ENCODE peak calls at places on chromosome 21, in eight cellular contexts. R is HFF-Myc, D is ovary, O is fibroblast of mammary gland, E is retinal pigment epithelial cell, T is psoas muscle, C is Panc1, H is AG10803. L is an unnamed sample.

GRCh38 chr21:41611966-41612606 is 104.1 kb upstream of the TMPRSS2 start:
- DNase-seq in O (peak), D (no peak), E (no peak), C (peak), R (no peak), T (no peak), H (peak), L (no peak)

GRCh38 chr21:26171310-26172100 is 935 bp upstream of the APP start:
- DNase-seq in H (no peak), O (no peak), E (no peak), R (no peak), D (no peak), T (no peak), C (no peak), L (no peak)

GRCh38 chr21:29449306-29449940 is 150.7 kb downstream of the BACH1 start:
- DNase-seq in R (no peak), D (no peak), H (no peak), C (no peak), T (no peak), O (no peak), E (no peak), L (no peak)

GRCh38 chr21:37579356-37579755 is 212.8 kb downstream of the DYRK1A start:
- DNase-seq in R (no peak), O (no peak), T (no peak), D (no peak), H (no peak), E (no peak), C (no peak), L (no peak)

GRCh38 chr21:21084179-21084578 is 86.0 kb downstream of the NCAM2 start:
- DNase-seq in R (no peak), E (no peak), C (no peak), H (peak), O (no peak), T (no peak), D (no peak), L (no peak)

GRCh38 chr21:41927727-41928409 is 25.9 kb downstream of the C2CD2 start:
- DNase-seq in T (no peak), C (no peak), E (no peak), O (no peak), D (no peak), H (no peak), R (no peak), L (no peak)

GRCh38 chr21:29332461-29333354 is 34.0 kb downstream of the BACH1 start:
- DNase-seq in T (no peak), R (no peak), E (no peak), H (peak), D (no peak), C (no peak), O (peak), L (no peak)

GRCh38 chr21:31370893-31371652 is 27.0 kb upstream of the TIAM1 start:
- DNase-seq in T (no peak), D (no peak), C (no peak), E (no peak), R (no peak), H (peak), O (peak), L (no peak)

GRCh38 chr21:34858559-34858958 is 189.8 kb downstream of the CLIC6 start:
- DNase-seq in T (no peak), O (no peak), E (no peak), D (no peak), C (no peak), H (no peak), R (no peak), L (no peak)

GRCh38 chr21:37079211-37079824 is 6.3 kb downstream of the TTC3 start:
- DNase-seq in R (no peak), T (no peak), D (no peak), O (no peak), H (no peak), E (no peak), C (no peak), L (no peak)

GRCh38 chr21:16912075-16912474 is 600.8 kb upstream of the CXADR start:
- DNase-seq in R (no peak), D (no peak), E (peak), O (peak), C (no peak), H (peak), T (no peak), L (no peak)

GRCh38 chr21:16773206-16773605 is 739.6 kb upstream of the CXADR start:
- DNase-seq in T (no peak), C (no peak), E (no peak), O (no peak), H (peak), D (no peak), R (no peak), L (no peak)

GRCh38 chr21:28431022-28431421 is 561.7 kb downstream of the LTN1 start:
- DNase-seq in T (no peak), R (no peak), H (no peak), E (no peak), D (no peak), O (no peak), C (no peak), L (no peak)

GRCh38 chr21:32190491-32191144 is 88.2 kb downstream of the MIS18A start:
- DNase-seq in T (no peak), R (no peak), O (no peak), C (no peak), H (no peak), D (no peak), E (no peak), L (peak)

GRCh38 chr21:22575165-22575584 is 1577.0 kb downstream of the NCAM2 start:
- DNase-seq in H (no peak), R (no peak), E (peak), T (no peak), C (no peak), O (no peak), D (no peak), L (no peak)

GRCh38 chr21:34743831-34744230 is 75.0 kb downstream of the CLIC6 start:
- DNase-seq in T (peak), H (peak), D (no peak), C (no peak), R (peak), E (no peak), O (peak), L (no peak)

GRCh38 chr21:10425856-10426255 is 95.5 kb upstream of the TPTE start:
- DNase-seq in T (no peak), O (no peak), C (no peak), E (no peak), R (no peak), H (no peak), D (no peak), L (no peak)

GRCh38 chr21:41112740-41113692 is 54.9 kb upstream of the BACE2 start:
- DNase-seq in C (no peak), H (peak), O (peak), T (no peak), D (no peak), E (peak), R (peak), L (no peak)

GRCh38 chr21:20404915-20405314 is 593.3 kb upstream of the NCAM2 start:
- DNase-seq in R (no peak), E (no peak), C (no peak), T (no peak), H (no peak), O (no peak), D (no peak), L (no peak)

GRCh38 chr21:42155045-42155855 is 63.7 kb upstream of the ABCG1 start:
- DNase-seq in E (no peak), C (no peak), H (no peak), T (no peak), R (no peak), D (no peak), O (no peak), L (no peak)

GRCh38 chr21:34930971-34931370 is 118.1 kb downstream of the RUNX1 start:
- DNase-seq in D (no peak), R (no peak), C (no peak), T (no peak), E (peak), H (peak), O (peak), L (no peak)

GRCh38 chr21:25373126-25374082 is 233.9 kb downstream of the MRPL39 start:
- DNase-seq in T (no peak), D (no peak), O (no peak), E (no peak), C (no peak), H (peak), R (no peak), L (no peak)

GRCh38 chr21:31731112-31731801 is 661 bp downstream of the SCAF4 start:
- DNase-seq in E (no peak), O (peak), D (peak), R (no peak), H (peak), C (no peak), T (peak), L (peak)

GRCh38 chr21:43687566-43688395 is 28.4 kb downstream of the RRP1B start:
- DNase-seq in D (no peak), H (no peak), E (no peak), T (no peak), R (no peak), O (no peak), C (no peak), L (no peak)

GRCh38 chr21:25465263-25465662 is 142.0 kb downstream of the MRPL39 start:
- DNase-seq in O (no peak), R (no peak), E (no peak), T (no peak), C (no peak), H (no peak), D (no peak), L (no peak)

GRCh38 chr21:31786164-31786920 is 54.4 kb upstream of the SCAF4 start:
- DNase-seq in C (no peak), D (no peak), T (no peak), O (no peak), H (no peak), E (no peak), R (no peak), L (no peak)

GRCh38 chr21:43332872-43333300 is 94.0 kb downstream of the SIK1 start:
- DNase-seq in O (peak), C (no peak), T (no peak), H (no peak), R (no peak), E (peak), D (peak), L (no peak)

GRCh38 chr21:42253466-42253865 is 34.5 kb downstream of the ABCG1 start:
- DNase-seq in O (no peak), T (no peak), D (no peak), E (no peak), C (no peak), R (no peak), H (no peak), L (no peak)

GRCh38 chr21:28263974-28264373 is 728.7 kb downstream of the LTN1 start:
- DNase-seq in H (no peak), R (no peak), E (no peak), O (no peak), C (no peak), T (no peak), D (no peak), L (no peak)

GRCh38 chr21:37149411-37149810 is 76.4 kb downstream of the TTC3 start:
- DNase-seq in T (no peak), R (no peak), E (no peak), D (no peak), C (no peak), H (peak), O (peak), L (no peak)

GRCh38 chr21:42556960-42557359 is 43.3 kb downstream of the SLC37A1 start:
- DNase-seq in C (no peak), E (no peak), O (no peak), R (no peak), T (no peak), D (no peak), H (no peak), L (no peak)

GRCh38 chr21:41873005-41873404 is 6.1 kb downstream of the PRDM15 start:
- DNase-seq in E (no peak), T (no peak), H (no peak), C (no peak), R (no peak), D (no peak), O (no peak), L (no peak)

GRCh38 chr21:34593423-34593822 is 21.5 kb downstream of the RCAN1 start:
- DNase-seq in H (no peak), O (no peak), T (no peak), E (no peak), D (no peak), C (no peak), R (no peak), L (no peak)

GRCh38 chr21:19992540-19992939 is 1005.7 kb upstream of the NCAM2 start:
- DNase-seq in E (no peak), D (no peak), R (no peak), T (no peak), H (no peak), C (no peak), O (no peak), L (no peak)

GRCh38 chr21:8993284-8993942 is 1528.0 kb upstream of the TPTE start:
- DNase-seq in H (no peak), C (peak), E (no peak), O (no peak), T (no peak), D (no peak), R (no peak), L (no peak)

GRCh38 chr21:37338671-37339526 is 27.7 kb upstream of the DYRK1A start:
- DNase-seq in R (peak), H (peak), O (peak), T (peak), D (peak), E (peak), C (peak), L (no peak)

GRCh38 chr21:42302292-42302650 is 12.9 kb downstream of the TFF3 start:
- DNase-seq in H (no peak), O (no peak), R (no peak), T (no peak), E (no peak), D (no peak), C (no peak), L (no peak)

GRCh38 chr21:40243676-40244075 is 376.4 kb downstream of the PCP4 start:
- DNase-seq in E (no peak), R (no peak), C (no peak), T (no peak), D (no peak), O (no peak), H (no peak), L (no peak)

GRCh38 chr21:39136711-39137110 is 46.5 kb downstream of the PSMG1 start:
- DNase-seq in D (no peak), T (no peak), E (no peak), O (peak), R (no peak), C (no peak), H (peak), L (no peak)

GRCh38 chr21:39132248-39132647 is 51.0 kb downstream of the PSMG1 start:
- DNase-seq in O (peak), C (no peak), H (no peak), E (no peak), T (no peak), D (no peak), R (no peak), L (no peak)

GRCh38 chr21:39134288-39134810 is 48.9 kb downstream of the PSMG1 start:
- DNase-seq in H (no peak), T (no peak), D (no peak), C (no peak), E (no peak), O (no peak), R (no peak), L (no peak)

GRCh38 chr21:39141502-39141901 is 41.7 kb downstream of the PSMG1 start:
- DNase-seq in D (no peak), O (peak), C (no peak), H (peak), E (no peak), R (peak), T (no peak), L (no peak)

DNA sequence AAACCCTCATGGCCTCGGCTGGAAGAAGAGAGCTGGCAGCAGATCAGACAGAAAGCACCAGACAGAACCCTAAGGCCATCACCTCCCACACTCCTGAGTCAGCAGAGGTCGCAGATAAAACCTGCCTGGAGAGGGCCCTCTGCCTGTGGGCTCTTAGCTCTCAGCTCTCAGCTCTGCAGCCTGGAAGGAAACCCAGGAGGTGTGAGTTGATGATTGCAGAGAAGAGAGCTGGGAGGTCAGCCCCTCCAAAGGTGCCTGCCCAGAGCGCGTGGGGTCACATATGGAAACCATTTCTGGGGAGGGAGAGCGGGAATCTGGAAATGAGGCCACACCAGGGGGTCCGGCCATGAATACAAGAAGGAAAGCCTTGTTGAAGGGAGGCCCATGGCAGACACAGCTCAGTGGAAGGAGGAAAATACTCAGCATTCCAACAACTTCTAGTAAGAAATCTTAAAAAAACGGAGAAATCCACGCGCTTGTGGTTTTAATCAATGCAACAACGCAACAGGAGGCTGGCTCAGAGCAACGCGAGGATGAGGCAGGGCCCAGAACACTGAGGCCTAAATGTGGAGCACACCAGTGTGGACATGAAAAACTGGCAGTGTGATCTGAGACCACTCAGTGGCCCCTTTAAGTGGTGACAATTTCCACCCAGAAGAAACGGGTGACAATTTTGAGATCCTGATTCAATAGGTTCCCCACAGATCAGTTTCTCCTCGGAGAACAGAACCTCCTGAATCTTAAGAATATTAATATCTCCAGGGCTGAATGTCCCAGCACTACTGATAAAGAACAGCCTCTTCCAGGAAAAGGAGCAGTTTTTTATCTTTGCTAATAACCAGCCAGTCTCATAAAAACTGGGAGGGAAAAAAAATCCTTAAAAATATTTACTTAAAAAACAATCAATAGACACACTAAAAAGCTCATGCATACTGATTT is 45.7 kb downstream of the PSMG1 start:
- DNase-seq in T (no peak), O (peak), D (peak), C (no peak), H (peak), E (no peak), R (no peak), L (no peak)
- TF ChIP-seq CTCF in T (no peak), O (no peak), D (no peak), C (no peak), H (no peak), E (peak), R (no peak), L (no peak)

DNA sequence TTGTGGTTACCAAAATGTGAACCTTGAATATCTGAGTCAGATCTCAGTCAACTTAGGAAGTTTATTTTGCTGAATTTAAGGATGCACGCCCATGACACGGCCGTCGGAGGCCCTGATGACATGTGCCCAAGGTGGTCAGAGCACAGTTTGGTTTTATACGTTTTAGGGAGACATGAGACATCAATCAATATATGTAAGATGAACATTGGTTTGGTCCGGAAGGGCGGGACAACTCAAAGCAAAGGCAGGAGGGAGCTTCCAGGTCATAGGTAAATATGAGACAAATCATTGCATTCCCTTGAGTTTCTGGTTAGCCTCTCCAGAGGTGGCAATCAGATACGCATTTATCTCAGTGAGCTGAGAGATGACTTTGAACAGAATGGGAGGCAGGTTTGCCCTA is 1.0 kb upstream of the PRMT2 start:
- DNase-seq in D (no peak), O (no peak), C (no peak), H (no peak), E (no peak), R (no peak), T (no peak), L (no peak)
- TF ChIP-seq CTCF in D (no peak), O (no peak), C (no peak), H (no peak), E (no peak), R (no peak), T (no peak), L (no peak)

DNA sequence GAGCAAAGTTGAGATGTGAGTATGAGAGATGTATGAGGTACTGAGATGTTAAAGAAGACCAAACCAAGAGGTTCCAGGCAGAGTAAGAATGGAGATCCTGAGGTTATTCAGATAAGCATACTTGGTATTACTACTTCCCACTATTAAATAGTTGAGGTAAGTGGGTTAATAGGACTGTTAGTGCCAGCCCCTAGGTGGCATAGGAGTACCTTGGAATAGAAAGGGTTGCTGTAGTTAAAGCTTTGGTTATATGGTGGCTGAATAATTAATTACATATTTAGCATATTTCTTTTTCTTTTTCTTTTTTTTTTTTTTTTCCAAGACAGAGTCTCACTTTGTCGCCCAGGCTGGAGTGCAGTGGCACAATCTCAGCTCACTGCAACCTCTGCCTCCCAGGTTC is 397.9 kb upstream of the TMPRSS15 start:
- DNase-seq in C (no peak), H (no peak), T (no peak), E (peak), R (no peak), O (no peak), D (no peak), L (no peak)
- TF ChIP-seq CTCF in C (peak), H (no peak), T (no peak), E (peak), R (no peak), O (no peak), D (no peak), L (no peak)

DNA sequence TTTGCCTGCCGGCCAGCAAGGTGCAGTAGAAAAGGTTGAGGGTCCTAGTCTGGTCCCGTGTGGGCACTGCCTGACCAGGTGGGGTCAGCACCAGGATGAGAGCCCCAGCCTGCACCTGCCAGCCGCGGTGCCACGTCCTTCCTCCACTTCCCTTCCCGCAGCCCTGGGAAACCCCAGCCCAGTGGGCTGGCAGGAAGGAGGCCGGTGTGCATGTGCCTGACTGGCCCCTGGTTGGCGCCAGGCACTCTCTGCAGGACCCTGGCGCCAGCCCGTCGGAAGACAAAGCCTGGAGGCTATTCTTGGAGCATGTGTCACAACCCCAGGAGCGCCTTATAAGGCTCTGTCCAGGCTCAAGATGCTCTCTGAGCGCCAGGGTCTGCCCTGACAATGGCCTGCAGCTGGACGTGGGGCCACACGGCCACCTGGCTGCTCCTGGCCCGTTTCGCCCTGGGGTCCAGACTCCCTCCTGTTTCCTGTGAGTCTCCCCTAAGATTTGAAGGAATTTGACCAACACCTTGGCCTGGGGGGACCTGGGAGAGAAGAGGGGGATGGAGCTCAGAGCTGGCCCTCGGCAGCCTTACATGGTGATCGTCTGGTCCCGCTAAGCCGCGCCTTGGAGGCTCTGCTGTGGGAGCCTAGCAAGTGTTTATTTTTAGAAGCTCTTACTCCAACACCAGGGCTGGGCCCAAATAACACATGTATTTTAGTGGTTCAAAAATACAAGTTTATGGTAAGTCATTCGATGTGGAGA is 31.9 kb upstream of the POFUT2 start:
- DNase-seq in E (no peak), R (no peak), D (peak), H (peak), C (no peak), O (no peak), T (peak), L (no peak)
- TF ChIP-seq CTCF in E (peak), R (no peak), D (no peak), H (no peak), C (peak), O (no peak), T (no peak), L (no peak)

GRCh38 chr21:38805282-38806152 is at the start of gene ETS2:
- DNase-seq in O (peak), T (peak), D (peak), R (peak), C (no peak), E (peak), H (peak), L (peak)
- TF ChIP-seq CTCF in O (no peak), T (no peak), D (no peak), R (no peak), C (peak), E (no peak), H (no peak), L (no peak)